ENCODE peak calls at places on chromosomes 7 and 10, in six cellular contexts. N is A549, J is endothelial cell of umbilical vein, C is HepG2, F is thyroid gland, D is esophagus squamous epithelium. B is an unnamed sample.

GRCh38 chr10:14009315-14010082 is 321.2 kb downstream of the FRMD4A start:
- DNase-seq in D (no peak), C (no peak), J (peak), F (no peak), N (no peak), B (no peak)

GRCh38 chr7:8379264-8379663 is 54.1 kb upstream of the NXPH1 start:
- DNase-seq in D (no peak), C (no peak), F (no peak), J (no peak), N (no peak), B (no peak)

GRCh38 chr7:27176962-27177794 is 3.1 kb upstream of the HOXA10 start:
- DNase-seq in C (no peak), D (no peak), F (no peak), J (peak), N (no peak), B (no peak)

GRCh38 chr10:64036306-64036930 is 515.2 kb downstream of the REEP3 start:
- DNase-seq in N (no peak), F (peak), J (no peak), D (no peak), C (no peak), B (no peak)

GRCh38 chr7:23873306-23873705 is 163.3 kb downstream of the STK31 start:
- DNase-seq in D (no peak), N (no peak), J (no peak), F (no peak), C (no peak), B (no peak)

GRCh38 chr7:98968621-98969020 is 90.3 kb downstream of the TRRAP start:
- DNase-seq in F (no peak), D (no peak), C (no peak), N (no peak), J (no peak), B (no peak)

GRCh38 chr7:111146136-111146535 is 55.2 kb downstream of the LRRN3 start:
- DNase-seq in J (no peak), C (no peak), D (no peak), F (no peak), N (no peak), B (no peak)

GRCh38 chr10:68406111-68406814 is 814 bp downstream of the RUFY2 start:
- DNase-seq in N (peak), J (peak), C (peak), F (peak), D (no peak), B (peak)

GRCh38 chr7:44224216-44224950 is 23.6 kb downstream of the YKT6 start:
- DNase-seq in D (no peak), J (no peak), F (no peak), N (no peak), C (no peak), B (no peak)

GRCh38 chr10:113104071-113104470 is 154.0 kb downstream of the TCF7L2 start:
- DNase-seq in D (no peak), N (no peak), F (no peak), J (no peak), C (no peak), B (no peak)

GRCh38 chr7:157124655-157125054 is 14.1 kb upstream of the UBE3C start:
- DNase-seq in J (no peak), N (no peak), D (no peak), C (no peak), F (no peak), B (no peak)

GRCh38 chr7:130804156-130804708 is 70.2 kb upstream of the KLF14 start:
- DNase-seq in F (no peak), N (no peak), C (no peak), J (no peak), D (no peak), B (no peak)

GRCh38 chr7:254337-255037 is 35.5 kb upstream of the FOXL3 start:
- DNase-seq in J (no peak), F (no peak), C (no peak), D (no peak), N (no peak), B (no peak)

GRCh38 chr7:148445260-148446044 is 145.1 kb upstream of the C7orf33 start:
- DNase-seq in F (no peak), J (no peak), C (no peak), D (no peak), N (no peak), B (no peak)

GRCh38 chr10:35216303-35216905 is 89.8 kb downstream of the CREM start:
- DNase-seq in C (peak), N (no peak), D (no peak), F (peak), J (peak), B (no peak)

GRCh38 chr10:20105236-20105635 is 289.0 kb downstream of the PLXDC2 start:
- DNase-seq in N (no peak), C (no peak), F (no peak), D (no peak), J (no peak), B (no peak)

GRCh38 chr7:234712-235553 is 42.6 kb downstream of the FAM20C start:
- DNase-seq in C (peak), D (no peak), F (peak), J (no peak), N (peak), B (no peak)

GRCh38 chr7:156474241-156474743 is 166.3 kb upstream of the RNF32 start:
- DNase-seq in D (no peak), C (peak), F (no peak), J (peak), N (peak), B (no peak)

GRCh38 chr10:127275793-127276415 is 79.5 kb upstream of the INSYN2A start:
- DNase-seq in D (no peak), C (no peak), N (no peak), J (no peak), F (peak), B (no peak)

GRCh38 chr10:60604356-60604755 is 173.9 kb upstream of the CDK1 start:
- DNase-seq in J (no peak), C (no peak), N (no peak), D (no peak), F (peak), B (no peak)

GRCh38 chr7:43385856-43386255 is 197.1 kb upstream of the STK17A start:
- DNase-seq in F (no peak), D (no peak), C (no peak), J (no peak), N (no peak), B (no peak)

DNA sequence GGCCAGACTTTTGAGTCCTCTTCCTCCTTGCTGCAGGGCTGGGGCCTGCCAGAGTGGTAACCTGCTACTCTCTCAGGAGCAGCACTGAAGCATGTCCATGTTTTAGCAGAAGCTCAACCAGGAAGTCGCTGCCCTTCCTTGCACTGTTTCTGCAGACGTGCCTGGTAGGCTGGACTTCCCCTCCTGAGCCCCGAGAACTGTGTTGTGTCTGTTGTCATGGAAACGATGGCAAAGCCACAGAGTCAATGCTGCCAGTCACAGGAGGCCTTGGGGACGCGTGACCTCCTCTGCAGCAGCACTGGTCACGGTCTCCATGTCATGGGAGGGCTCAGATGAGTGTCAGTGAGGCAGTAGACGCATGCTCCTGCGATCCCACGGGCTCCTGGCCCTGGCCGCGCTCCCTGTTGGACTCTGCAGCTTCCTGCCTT is 145.5 kb downstream of the FANK1 start:
- DNase-seq in C (peak), D (peak), N (peak), J (peak), F (peak), B (peak)
- TF ChIP-seq POLR2A in C (no peak), D (no peak), N (no peak), J (no peak), F (peak), B (no peak)

DNA sequence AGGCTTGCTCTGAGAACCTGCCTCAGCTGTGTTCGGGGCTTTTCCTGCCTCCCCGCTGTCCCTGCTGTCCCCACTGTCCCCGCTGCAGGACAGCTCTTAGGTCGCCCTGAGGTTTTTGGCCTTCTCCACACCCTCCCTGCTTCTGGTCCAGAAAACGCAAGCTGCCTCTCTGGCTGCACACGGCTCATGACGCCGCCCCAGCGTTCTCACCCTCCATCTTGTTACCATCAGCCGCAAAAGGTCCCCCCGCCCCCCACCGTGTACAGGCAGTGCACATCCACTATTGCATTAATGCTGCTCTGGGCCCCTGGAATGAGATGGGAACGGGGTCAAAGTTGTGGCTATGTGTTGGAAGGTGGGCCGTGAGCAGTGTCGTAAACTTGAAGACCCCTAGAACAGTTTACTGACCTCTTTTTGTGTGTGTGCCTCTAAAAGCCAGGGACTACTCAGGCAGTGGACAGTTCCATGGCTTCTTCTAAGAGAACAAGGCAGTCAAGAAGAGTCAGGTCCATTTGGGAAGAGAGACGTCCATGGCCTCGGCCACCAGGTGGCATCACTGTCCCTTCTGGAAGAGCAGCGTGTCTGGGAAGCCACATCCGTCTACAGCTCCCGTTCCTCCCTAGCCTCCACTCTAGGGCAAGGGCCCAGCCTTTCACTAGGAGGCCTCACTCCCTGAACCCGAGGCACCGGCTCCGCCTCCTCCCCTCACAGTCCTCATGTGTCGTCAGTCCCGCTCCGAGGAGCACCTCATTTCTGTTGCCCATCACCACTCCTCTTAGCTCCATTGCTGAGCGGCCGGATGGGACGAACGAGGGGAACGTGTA is 38.5 kb upstream of the MKRN1 start:
- DNase-seq in F (peak), N (peak), J (peak), C (peak), D (no peak), B (peak)
- TF ChIP-seq POLR2A in F (no peak), N (no peak), J (no peak), C (no peak), D (no peak), B (no peak)

GRCh38 chr7:95766657-95767056 is 5.7 kb upstream of the DYNC1I1 start:
- DNase-seq in N (no peak), F (no peak), D (no peak), C (no peak), J (no peak), B (no peak)

GRCh38 chr7:95777266-95777665 is 4.9 kb downstream of the DYNC1I1 start:
- DNase-seq in C (no peak), N (no peak), F (no peak), J (no peak), D (no peak), B (no peak)

GRCh38 chr7:95772771-95773581 is 622 bp downstream of the DYNC1I1 start:
- DNase-seq in F (peak), J (peak), C (no peak), N (no peak), D (no peak), B (no peak)

GRCh38 chr7:95776561-95777185 is 4.3 kb downstream of the DYNC1I1 start:
- DNase-seq in J (no peak), C (no peak), N (no peak), F (no peak), D (no peak), B (no peak)

DNA sequence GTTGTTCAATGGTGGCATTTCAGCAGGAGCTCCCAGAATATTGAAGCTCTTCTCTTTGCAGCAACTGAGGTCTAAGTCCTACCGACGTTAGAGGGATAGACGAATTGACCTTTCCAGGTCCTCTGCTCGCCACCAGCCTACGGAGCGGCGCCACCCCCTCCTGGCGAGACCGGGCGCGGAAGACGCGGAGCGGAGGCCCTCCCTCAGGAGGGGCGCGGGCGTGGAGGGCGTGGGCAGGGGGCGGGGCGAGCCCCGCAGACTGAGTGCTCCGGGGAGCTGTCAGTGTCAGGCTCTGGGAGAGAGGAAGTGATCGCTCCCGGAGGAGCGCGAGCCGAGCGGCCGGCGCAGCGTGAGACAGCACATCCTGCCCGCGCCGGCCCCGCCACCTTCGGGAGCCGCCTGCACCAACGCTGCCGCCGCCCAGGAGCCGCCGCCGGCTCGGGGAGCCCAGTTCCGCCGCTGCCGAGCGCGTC is at the start of gene DYNC1I1:
- DNase-seq in D (no peak), N (peak), C (peak), J (peak), F (peak), B (peak)
- TF ChIP-seq POLR2A in D (no peak), N (no peak), C (no peak), J (no peak), F (peak), B (no peak)

GRCh38 chr10:4825868-4826787 is at the start of gene AKR1E2:
- DNase-seq in C (no peak), J (peak), F (peak), N (peak), D (peak), B (peak)
- TF ChIP-seq POLR2A in C (no peak), J (no peak), F (peak), N (peak), D (peak), B (peak)

GRCh38 chr10:27500886-27501285 is 3.2 kb upstream of the RAB18 start:
- DNase-seq in C (no peak), N (no peak), F (no peak), D (no peak), J (no peak), B (no peak)

GRCh38 chr10:27504897-27505457 is 873 bp downstream of the RAB18 start:
- DNase-seq in F (no peak), J (peak), D (no peak), N (no peak), C (no peak), B (peak)

GRCh38 chr10:27506280-27506679 is 2.2 kb downstream of the RAB18 start:
- DNase-seq in J (no peak), D (no peak), F (no peak), N (no peak), C (no peak), B (peak)

GRCh38 chr10:27503498-27504006 is 552 bp upstream of the RAB18 start:
- DNase-seq in C (no peak), D (no peak), F (no peak), J (no peak), N (no peak), B (no peak)

GRCh38 chr10:27504007-27504890 is at the start of gene RAB18:
- DNase-seq in N (peak), C (peak), D (peak), F (peak), J (peak), B (peak)
- TF ChIP-seq POLR2A in N (peak), C (peak), D (peak), F (peak), J (peak), B (peak)

B was measured in erythroblast.